ENCODE peak calls at places on chromosomes 11 and 22, in seven cellular contexts. G is fibroblast of mammary gland, A is body of pancreas, J is HFFc6, O is HepG2, W is cardiac fibroblast, X is endothelial cell. V is an unnamed sample.

GRCh38 chr11:1341928-1342524 is 32.6 kb upstream of the TOLLIP start:
- DNase-seq in G (peak; percentile 27), A (peak; percentile 7), J (peak; percentile 8), O (no peak), W (peak; percentile 36), X (no peak), V (no peak)

GRCh38 chr11:119615003-119615878 is 113.8 kb downstream of the NECTIN1 start:
- DNase-seq in G (peak; percentile 80), A (peak; percentile 46), J (peak; percentile 64), O (peak; percentile 83), W (peak; percentile 78), X (no peak), V (peak; percentile 45)

GRCh38 chr11:8087185-8087584 is 6.2 kb downstream of the TUB start:
- DNase-seq in G (no peak), A (no peak), J (no peak), O (no peak), W (no peak), X (peak; percentile 29), V (no peak)

GRCh38 chr11:45031912-45032519 is 81.3 kb upstream of the TP53I11 start:
- DNase-seq in G (no peak), A (no peak), J (no peak), O (no peak), W (no peak), X (no peak), V (no peak)

GRCh38 chr22:45529966-45530575 is 27.4 kb downstream of the FBLN1 start:
- DNase-seq in G (peak; percentile 67), A (no peak), J (peak; percentile 69), O (no peak), W (no peak), X (no peak), V (no peak)

GRCh38 chr22:36352775-36353507 is 34.8 kb downstream of the MYH9 start:
- DNase-seq in G (peak; percentile 91), A (peak; percentile 94), J (no peak), O (peak; percentile 92), W (peak; percentile 86), X (no peak), V (peak; percentile 80)

GRCh38 chr11:134576286-134576685 is 164.2 kb upstream of the B3GAT1 start:
- DNase-seq in G (no peak), A (no peak), J (no peak), O (no peak), W (no peak), X (no peak), V (no peak)

GRCh38 chr11:104891135-104891534 is 7.1 kb downstream of the CASP12 start:
- DNase-seq in G (peak; percentile 9), A (no peak), J (peak; percentile 2), O (no peak), W (peak; percentile 35), X (no peak), V (no peak)

GRCh38 chr11:130652671-130653335 is 204.4 kb downstream of the ADAMTS15 start:
- DNase-seq in G (peak; percentile 96), A (peak; percentile 54), J (no peak), O (no peak), W (peak; percentile 93), X (no peak), V (no peak)

GRCh38 chr11:92204731-92205130 is 19.9 kb upstream of the FAT3 start:
- DNase-seq in G (no peak), A (peak; percentile 13), J (no peak), O (no peak), W (peak; percentile 2), X (no peak), V (no peak)

GRCh38 chr11:65418431-65418680 is 4.2 kb upstream of the NEAT1 start:
- DNase-seq in G (no peak), A (no peak), J (no peak), O (no peak), W (peak; percentile 48), X (no peak), V (no peak)

GRCh38 chr11:10838083-10838482 is 19.8 kb downstream of the ZBED5 start:
- DNase-seq in G (no peak), A (no peak), J (no peak), O (no peak), W (no peak), X (no peak), V (no peak)

GRCh38 chr11:1943576-1943975 is 3.6 kb upstream of the MRPL23 start:
- DNase-seq in G (no peak), A (no peak), J (no peak), O (no peak), W (no peak), X (no peak), V (no peak)

GRCh38 chr11:111846063-111846462 is 25.3 kb downstream of the ALG9 start:
- DNase-seq in G (peak; percentile 81), A (no peak), J (peak; percentile 78), O (no peak), W (peak; percentile 60), X (no peak), V (no peak)

GRCh38 chr11:115984228-115984627 is 480.0 kb upstream of the CADM1 start:
- DNase-seq in G (no peak), A (no peak), J (no peak), O (no peak), W (no peak), X (no peak), V (no peak)

GRCh38 chr22:33006955-33007318 is 51.2 kb downstream of the SYN3 start:
- DNase-seq in G (no peak), A (no peak), J (no peak), O (no peak), W (no peak), X (no peak), V (no peak)

GRCh38 chr11:73277467-73277866 is 5.3 kb downstream of the P2RY6 start:
- DNase-seq in G (no peak), A (no peak), J (no peak), O (no peak), W (no peak), X (no peak), V (no peak)

GRCh38 chr11:61361686-61362541 is at the start of the genes CYB561A3 and TMEM138:
- DNase-seq in G (peak; percentile 89), A (peak; percentile 93), J (peak; percentile 91), O (peak; percentile 89), W (peak; percentile 94), X (peak; percentile 85), V (peak; percentile 92)

GRCh38 chr11:46117842-46118241 is 3.4 kb downstream of the PHF21A start:
- DNase-seq in G (no peak), A (no peak), J (peak; percentile 13), O (no peak), W (peak; percentile 24), X (no peak), V (no peak)

GRCh38 chr11:6926208-6927029 is at the start of gene ZNF215:
- DNase-seq in G (peak; percentile 85), A (peak; percentile 77), J (peak; percentile 78), O (no peak), W (peak; percentile 92), X (peak; percentile 84), V (peak; percentile 29)

GRCh38 chr22:22074634-22075381 is 92.2 kb upstream of the TOP3B start:
- DNase-seq in G (no peak), A (no peak), J (no peak), O (no peak), W (no peak), X (no peak), V (peak; percentile 38)

GRCh38 chr22:39083212-39084165 is 6.4 kb downstream of the APOBEC3G start:
- DNase-seq in G (no peak), A (no peak), J (no peak), O (no peak), W (no peak), X (no peak), V (no peak)

GRCh38 chr22:28203286-28203685 is 284.2 kb upstream of the PITPNB start:
- DNase-seq in G (no peak), A (no peak), J (no peak), O (no peak), W (no peak), X (no peak), V (no peak)

GRCh38 chr11:11898648-11899047 is 56.9 kb downstream of the USP47 start:
- DNase-seq in G (no peak), A (no peak), J (no peak), O (no peak), W (no peak), X (no peak), V (no peak)

GRCh38 chr11:11899401-11899800 is 57.6 kb downstream of the USP47 start:
- DNase-seq in G (no peak), A (no peak), J (no peak), O (no peak), W (no peak), X (no peak), V (no peak)

GRCh38 chr11:11894486-11894885 is 52.7 kb downstream of the USP47 start:
- DNase-seq in G (no peak), A (no peak), J (no peak), O (no peak), W (peak; percentile 13), X (no peak), V (no peak)

GRCh38 chr11:11895672-11896071 is 53.9 kb downstream of the USP47 start:
- DNase-seq in G (peak; percentile 23), A (no peak), J (peak; percentile 31), O (no peak), W (peak; percentile 35), X (no peak), V (no peak)
- TF ChIP-seq CTCF in G (peak; percentile 22), A (no peak), J (peak; percentile 70), O (no peak), W (no peak), X (no peak), V (peak; percentile 1)

DNA sequence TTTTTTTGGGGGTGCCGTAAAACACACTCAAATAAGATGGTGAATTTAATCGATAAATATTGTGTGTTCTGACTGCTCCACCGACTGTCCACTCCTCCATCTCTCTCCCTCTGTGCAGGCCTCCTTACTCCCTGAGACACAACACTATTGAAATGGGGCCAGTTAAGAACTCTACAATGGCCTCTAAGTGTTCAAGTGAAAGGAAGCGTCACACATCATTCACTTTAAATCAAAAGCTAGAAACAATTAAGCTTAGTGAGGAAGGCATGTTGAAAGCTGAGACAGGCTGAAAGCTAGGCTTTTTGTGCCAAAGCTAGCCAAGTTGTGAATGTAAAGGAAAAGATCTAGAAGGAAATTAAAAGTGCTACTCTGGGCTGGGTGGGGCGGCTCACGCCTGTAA is 156.8 kb downstream of the CTTN start:
- DNase-seq in G (no peak), A (no peak), J (no peak), O (no peak), W (no peak), X (no peak), V (no peak)
- TF ChIP-seq CTCF in G (no peak), A (no peak), J (no peak), O (no peak), W (no peak), X (no peak), V (no peak)

GRCh38 chr11:97683733-97684132 is 1293.9 kb downstream of the JRKL start:
- DNase-seq in G (no peak), A (no peak), J (no peak), O (peak; percentile 10), W (peak; percentile 23), X (no peak), V (no peak)
- TF ChIP-seq CTCF in G (no peak), A (no peak), J (peak; percentile 27), O (no peak), W (no peak), X (no peak), V (no peak)

GRCh38 chr22:16803255-16803917 is 21.8 kb downstream of the XKR3 start:
- DNase-seq in G (no peak), A (no peak), J (no peak), O (no peak), W (no peak), X (no peak), V (no peak)
- TF ChIP-seq CTCF in G (no peak), A (no peak), J (no peak), O (no peak), W (no peak), X (no peak), V (no peak)

GRCh38 chr11:102780491-102780918 is at the start of gene MMP10:
- DNase-seq in G (peak; percentile 74), A (no peak), J (peak; percentile 80), O (peak; percentile 21), W (peak; percentile 88), X (no peak), V (no peak)
- TF ChIP-seq CTCF in G (peak; percentile 70), A (no peak), J (peak; percentile 81), O (peak; percentile 18), W (peak; percentile 75), X (peak; percentile 27), V (peak; percentile 37)